ENCODE peak calls at places on chromosomes 12 and 14, in five cellular contexts. C, P, Q, N and X are unnamed samples.
A peak's percentile ranks its signal among the peaks of the same experiment; 100 is the strongest.

GRCh38 chr12:109687250-109687649 is 26.4 kb upstream of the FAM222A start:
- DNase-seq in C (no peak), P (no peak), Q (no peak), N (no peak), X (no peak)

GRCh38 chr12:131611416-131612091 is 99.3 kb upstream of the SFSWAP start:
- DNase-seq in C (no peak), P (no peak), Q (no peak), N (no peak), X (no peak)

GRCh38 chr14:58245562-58245961 is 919 bp downstream of the PSMA3 start:
- DNase-seq in C (no peak), P (no peak), Q (no peak), N (no peak), X (no peak)

GRCh38 chr12:46921048-46921753 is 95.4 kb upstream of the SLC38A4 start:
- DNase-seq in C (peak; percentile 31), P (no peak), Q (no peak), N (no peak), X (peak; percentile 82)

GRCh38 chr14:23512156-23512555 is 39.4 kb downstream of the ZFHX2 start:
- DNase-seq in C (no peak), P (no peak), Q (peak; percentile 77), N (no peak), X (no peak)

GRCh38 chr14:88542857-88543795 is 11.7 kb downstream of the PTPN21 start:
- DNase-seq in C (peak; percentile 58), P (no peak), Q (no peak), N (no peak), X (no peak)

GRCh38 chr12:114399664-114400211 is 6.2 kb downstream of the TBX5 start:
- DNase-seq in C (peak; percentile 22), P (no peak), Q (peak; percentile 61), N (peak; percentile 32), X (peak; percentile 95)

GRCh38 chr14:50846171-50846880 is 15.4 kb upstream of the NIN start:
- DNase-seq in C (peak; percentile 15), P (no peak), Q (no peak), N (no peak), X (peak; percentile 92)

GRCh38 chr12:70661762-70662161 is 24.5 kb upstream of the PTPRB start:
- DNase-seq in C (no peak), P (no peak), Q (no peak), N (no peak), X (peak; percentile 82)

GRCh38 chr14:76929927-76930326 is 98.6 kb downstream of the IRF2BPL start:
- DNase-seq in C (no peak), P (no peak), Q (no peak), N (peak; percentile 19), X (no peak)

GRCh38 chr14:63563370-63564026 is 20.3 kb upstream of the PPP2R5E start:
- DNase-seq in C (peak; percentile 40), P (no peak), Q (peak; percentile 46), N (no peak), X (peak; percentile 30)

GRCh38 chr12:97643961-97644360 is 181.4 kb downstream of the RMST start:
- DNase-seq in C (no peak), P (no peak), Q (no peak), N (no peak), X (no peak)

GRCh38 chr12:122100568-122100967 is 22.0 kb downstream of the MLXIP start:
- DNase-seq in C (no peak), P (no peak), Q (no peak), N (no peak), X (no peak)

GRCh38 chr12:93467351-93468007 is at the start of gene MRPL42:
- DNase-seq in C (peak; percentile 94), P (peak; percentile 73), Q (peak; percentile 84), N (peak; percentile 86), X (peak; percentile 81)

GRCh38 chr12:120204171-120204570 is 3.3 kb upstream of the RPLP0 start:
- DNase-seq in C (no peak), P (no peak), Q (no peak), N (no peak), X (no peak)

GRCh38 chr12:120196363-120196762 is 1.8 kb upstream of the GCN1 start:
- DNase-seq in C (no peak), P (no peak), Q (no peak), N (no peak), X (no peak)

GRCh38 chr12:120199025-120199424 is 1.9 kb downstream of the RPLP0 start:
- DNase-seq in C (no peak), P (no peak), Q (no peak), N (no peak), X (no peak)

GRCh38 chr12:120197542-120197887 is 3.0 kb upstream of the GCN1 start:
- DNase-seq in C (no peak), P (no peak), Q (no peak), N (no peak), X (no peak)

GRCh38 chr12:120199595-120200306 is 1.2 kb downstream of the RPLP0 start:
- DNase-seq in C (no peak), P (no peak), Q (no peak), N (no peak), X (peak; percentile 77)
- H3K4me3 ChIP-seq in C (peak overlapping the region; percentile 93), P (peak overlapping the region; percentile 92), Q (peak overlapping the region; percentile 93), N (peak overlapping the region; percentile 84), X (peak overlapping the region; percentile 57)

GRCh38 chr14:35215110-35215872 is 76.9 kb upstream of the PSMA6 start:
- DNase-seq in C (peak; percentile 69), P (no peak), Q (no peak), N (no peak), X (peak; percentile 80)
- TF ChIP-seq RCOR1 in C (no peak), P (no peak), Q (no peak), N (no peak), X (no peak)

GRCh38 chr12:12630850-12631249 is 19.2 kb downstream of the CREBL2 start:
- DNase-seq in C (no peak), P (no peak), Q (no peak), N (no peak), X (no peak)
- H3K4me3 ChIP-seq in C (no peak overlapping the region), P (no peak overlapping the region), Q (no peak overlapping the region), N (no peak overlapping the region), X (no peak overlapping the region)

DNA sequence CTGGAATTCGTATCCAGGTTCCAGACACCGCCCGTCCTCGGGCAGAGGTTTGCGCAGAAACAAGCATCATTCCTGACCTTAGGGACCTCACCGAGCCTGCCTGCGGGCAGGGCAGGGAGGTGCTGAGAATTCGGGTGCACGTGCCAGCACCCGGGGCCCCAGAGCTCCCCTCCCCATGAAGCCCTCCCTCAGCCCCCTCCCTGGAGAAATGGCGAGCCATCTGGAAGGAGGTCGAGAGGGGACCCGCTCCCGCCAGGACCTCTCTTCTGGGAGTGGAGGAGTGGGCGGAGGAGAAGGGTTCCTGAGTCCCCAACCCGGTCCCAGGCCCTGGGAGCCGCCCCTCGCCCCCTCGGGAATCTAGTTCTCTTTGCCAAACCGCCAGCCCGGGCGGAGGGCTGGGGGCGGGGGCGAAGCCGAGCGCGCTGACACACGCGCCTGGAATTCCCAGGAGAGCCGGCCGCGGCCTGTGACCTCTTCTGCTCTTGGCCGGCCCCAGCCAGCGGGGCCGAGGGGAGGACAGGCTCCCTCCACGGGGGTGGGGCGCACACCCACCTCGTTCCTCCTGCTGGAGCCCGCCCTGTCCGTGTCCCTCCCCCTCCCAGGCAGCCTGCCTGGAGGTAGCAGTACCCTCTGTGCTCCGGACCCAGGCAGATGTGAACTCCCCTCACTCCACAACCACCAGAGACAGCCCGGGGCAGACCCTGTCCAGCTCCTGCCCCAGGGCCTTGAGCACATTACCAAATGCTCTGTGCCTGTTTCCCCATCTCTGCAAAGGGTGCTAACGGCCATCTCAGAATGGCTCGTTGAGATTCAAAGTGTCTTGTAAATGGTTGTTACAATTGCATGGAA is 23.0 kb upstream of the GPR132 start:
- DNase-seq in C (peak; percentile 95), P (no peak), Q (peak; percentile 42), N (peak; percentile 23), X (peak; percentile 74)
- TF ChIP-seq RCOR1 in C (no peak), P (no peak), Q (no peak), N (no peak), X (no peak)

GRCh38 chr14:80872645-80873044 is 68.9 kb downstream of the CEP128 start:
- DNase-seq in C (no peak), P (no peak), Q (no peak), N (no peak), X (peak; percentile 12)
- H3K4me3 ChIP-seq in C (no peak overlapping the region), P (no peak overlapping the region), Q (no peak overlapping the region), N (no peak overlapping the region), X (no peak overlapping the region)

GRCh38 chr12:106064622-106065021 is 74.1 kb downstream of the NUAK1 start:
- DNase-seq in C (no peak), P (no peak), Q (no peak), N (no peak), X (no peak)
- TF ChIP-seq RCOR1 in C (no peak), P (no peak), Q (no peak), N (no peak), X (no peak)

GRCh38 chr12:92079054-92079385 is 66.6 kb downstream of the BTG1 start:
- DNase-seq in C (no peak), P (no peak), Q (no peak), N (no peak), X (no peak)
- H3K4me3 ChIP-seq in C (no peak overlapping the region), P (no peak overlapping the region), Q (no peak overlapping the region), N (no peak overlapping the region), X (no peak overlapping the region)

DNA sequence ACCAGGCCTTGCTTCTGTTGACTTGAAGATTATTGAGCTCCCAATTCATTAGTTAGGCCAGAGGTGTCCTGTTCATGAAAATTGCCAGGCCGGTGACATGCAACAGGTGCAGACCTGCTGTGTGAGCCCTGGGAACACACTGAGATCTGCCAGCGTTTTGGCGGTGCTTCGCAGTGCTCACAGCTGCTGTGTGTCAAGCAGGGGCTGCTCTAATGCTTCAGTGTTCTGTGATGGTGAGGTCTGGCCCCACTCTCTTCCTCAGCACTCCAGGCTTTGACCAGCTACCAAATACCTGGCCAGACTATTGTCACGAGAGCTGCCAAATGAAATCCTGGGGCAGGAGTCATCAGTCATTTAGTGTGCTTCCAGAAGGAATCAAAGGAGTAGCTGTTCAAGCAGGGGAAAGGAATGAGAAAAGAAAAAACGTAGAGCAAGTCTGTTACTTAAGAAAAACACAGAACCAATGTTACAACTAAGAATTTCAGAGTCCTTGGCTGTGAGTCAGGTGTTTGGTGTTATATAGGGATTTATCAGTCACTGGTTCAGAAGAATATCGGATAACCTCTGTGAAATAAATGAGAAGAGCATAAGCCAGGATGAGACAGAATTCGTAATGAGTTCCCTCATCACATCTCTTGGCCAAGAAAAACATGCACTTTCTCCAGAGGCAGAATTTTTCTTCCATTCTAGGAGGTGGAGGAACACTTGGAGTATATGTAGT is 150.8 kb downstream of the FBXL14 start:
- DNase-seq in C (no peak), P (no peak), Q (no peak), N (no peak), X (peak; percentile 96)
- TF ChIP-seq RCOR1 in C (no peak), P (no peak), Q (no peak), N (no peak), X (no peak)

GRCh38 chr12:57109207-57110160 is 1.7 kb downstream of the STAT6 start:
- DNase-seq in C (no peak), P (no peak), Q (peak; percentile 3), N (peak; percentile 3), X (no peak)
- H3K4me3 ChIP-seq in C (peak overlapping the region; percentile 59), P (peak overlapping the region; percentile 95), Q (no peak overlapping the region), N (peak overlapping the region; percentile 48), X (peak overlapping the region; percentile 64)